ENCODE peak calls at places on chromosomes 5 and 9, in four cellular contexts. J, I, B and V are unnamed samples.

GRCh38 chr5:9439651-9440292 is 106.1 kb downstream of the SEMA5A start:
- DNase-seq in J (no peak), B (no peak), I (no peak), V (no peak)

GRCh38 chr9:113807173-113808061 is 68.7 kb upstream of the ZNF618 start:
- DNase-seq in B (peak; percentile 62), J (no peak), I (no peak), V (no peak)

GRCh38 chr5:112604741-112605390 is 132.8 kb upstream of the APC start:
- DNase-seq in B (no peak), I (no peak), J (no peak), V (no peak)

GRCh38 chr5:961002-961710 is 47.4 kb upstream of the NKD2 start:
- DNase-seq in I (peak; percentile 58), B (peak; percentile 53), J (no peak), V (peak; percentile 93)

GRCh38 chr5:110371725-110372041 is 354.8 kb downstream of the TMEM232 start:
- DNase-seq in J (no peak), B (no peak), I (no peak), V (no peak)

GRCh38 chr9:93493949-93494348 is 40.6 kb upstream of the FAM120AOS start:
- DNase-seq in J (no peak), I (peak; percentile 22), B (no peak), V (no peak)

GRCh38 chr9:124695280-124695890 is 75.7 kb downstream of the NR6A1 start:
- DNase-seq in I (no peak), B (no peak), J (no peak), V (no peak)

GRCh38 chr5:53381-54174 is 38.4 kb upstream of the PLEKHG4B start:
- DNase-seq in I (peak; percentile 82), B (no peak), J (no peak), V (no peak)

GRCh38 chr5:56359429-56359781 is 126.3 kb upstream of the ANKRD55 start:
- DNase-seq in J (no peak), B (no peak), I (no peak), V (no peak)

GRCh38 chr9:129270903-129271431 is 92.9 kb upstream of the IER5L start:
- DNase-seq in J (no peak), B (no peak), I (peak; percentile 31), V (no peak)

GRCh38 chr5:50744761-50745160 is 78.3 kb downstream of the PARP8 start:
- DNase-seq in I (no peak), B (no peak), J (no peak), V (no peak)

GRCh38 chr5:31333475-31333874 is 140.0 kb downstream of the CDH6 start:
- DNase-seq in I (no peak), B (no peak), J (no peak), V (no peak)

GRCh38 chr5:72269411-72269780 is 50.6 kb downstream of the MRPS27 start:
- DNase-seq in I (no peak), J (no peak), B (no peak), V (no peak)

GRCh38 chr5:133950821-133951612 is 17.4 kb downstream of the C5orf15 start:
- DNase-seq in B (no peak), I (no peak), J (no peak), V (no peak)

GRCh38 chr5:16596541-16596940 is 20.3 kb downstream of the RETREG1 start:
- DNase-seq in I (no peak), J (no peak), B (no peak), V (no peak)

GRCh38 chr5:95471922-95472321 is 80.8 kb downstream of the FAM81B start:
- DNase-seq in B (no peak), J (no peak), I (no peak), V (no peak)

GRCh38 chr5:61423487-61424157 is 91.6 kb downstream of the ZSWIM6 start:
- DNase-seq in B (no peak), I (no peak), J (no peak), V (no peak)

GRCh38 chr5:111675540-111675939 is 81.5 kb downstream of the NREP start:
- DNase-seq in I (no peak), J (no peak), B (no peak), V (no peak)

GRCh38 chr5:82599030-82599429 is 320.9 kb upstream of the RPS23 start:
- DNase-seq in J (no peak), I (no peak), B (no peak), V (no peak)

GRCh38 chr5:82599692-82600091 is 321.5 kb upstream of the RPS23 start:
- DNase-seq in B (no peak), I (no peak), J (no peak), V (no peak)

GRCh38 chr5:82601085-82601484 is 322.9 kb upstream of the RPS23 start:
- DNase-seq in I (no peak), B (no peak), J (no peak), V (no peak)

GRCh38 chr5:82603280-82603987 is 325.3 kb upstream of the RPS23 start:
- DNase-seq in I (no peak), J (no peak), B (no peak), V (no peak)

GRCh38 chr5:82601862-82602261 is 323.7 kb upstream of the RPS23 start:
- DNase-seq in B (no peak), I (no peak), J (no peak), V (no peak)
- H3K4me1 ChIP-seq in B (no peaks in the 10 kb centered on the region), I (no peaks in the 10 kb centered on the region), J (no peaks in the 10 kb centered on the region), V (no peaks in the 10 kb centered on the region)

DNA sequence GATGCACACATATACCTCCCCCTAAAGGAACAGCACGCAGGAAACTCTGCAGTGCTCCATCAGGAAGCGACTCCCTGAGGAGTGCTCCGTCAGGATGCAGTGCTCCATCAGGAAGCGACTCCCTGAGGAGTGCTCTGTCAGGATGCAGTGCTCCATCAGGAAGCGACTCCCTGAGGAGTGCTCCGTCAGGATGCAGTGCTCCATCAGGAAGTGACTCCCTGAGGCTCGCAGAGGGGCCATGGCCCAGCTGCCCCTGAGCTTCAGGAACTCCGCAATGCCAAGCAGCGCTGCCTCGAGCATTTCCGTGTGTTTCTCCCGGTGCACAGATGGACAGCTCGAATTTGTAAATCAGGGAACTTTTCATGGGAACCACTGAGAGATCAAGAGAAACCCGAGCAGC is 88.1 kb downstream of the PAX5 start:
- DNase-seq in I (no peak), J (no peak), B (no peak), V (no peak)
- H3K4me1 ChIP-seq in I (no peaks in the 10 kb centered on the region), J (no peaks in the 10 kb centered on the region), B (no peaks in the 10 kb centered on the region), V (no peaks in the 10 kb centered on the region)

GRCh38 chr5:173582198-173583092 is 34.0 kb downstream of the BOD1 start:
- DNase-seq in B (no peak), I (no peak), J (no peak), V (no peak)
- H3K4me1 ChIP-seq in B (no peaks in the 10 kb centered on the region), I (no peaks in the 10 kb centered on the region), J (no peaks in the 10 kb centered on the region), V (peaks cover 18% of the 10 kb centered on the region)

DNA sequence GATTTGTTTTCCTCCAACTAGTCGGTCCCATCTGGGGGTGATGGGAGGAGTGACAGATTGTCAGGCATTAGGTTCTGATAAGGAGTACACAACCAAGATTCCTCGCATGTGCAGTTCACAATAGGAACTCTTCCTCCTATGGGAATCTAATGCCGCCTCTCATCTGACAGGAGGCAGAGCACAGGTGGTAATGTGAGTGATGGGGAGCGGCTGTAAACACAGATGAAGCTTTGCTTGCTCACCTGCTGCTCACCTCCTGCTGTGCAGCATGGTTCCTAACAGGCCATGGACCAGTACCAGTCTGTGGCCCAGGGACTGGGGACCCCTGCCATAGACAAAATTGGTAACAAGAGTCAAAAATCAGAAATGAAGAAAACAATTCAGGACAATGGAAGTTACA is 173.3 kb upstream of the HMHB1 start:
- DNase-seq in B (no peak), I (no peak), J (no peak), V (no peak)
- H3K4me1 ChIP-seq in B (peaks cover 20% of the 10 kb centered on the region), I (no peaks in the 10 kb centered on the region), J (no peaks in the 10 kb centered on the region), V (peaks cover 6% of the 10 kb centered on the region)

GRCh38 chr9:95735701-95736100 is 139.8 kb upstream of the ERCC6L2 start:
- DNase-seq in B (no peak), I (no peak), J (no peak), V (no peak)
- H3K4me1 ChIP-seq in B (no peaks in the 10 kb centered on the region), I (peaks cover 12% of the 10 kb centered on the region), J (peaks cover 4% of the 10 kb centered on the region), V (no peaks in the 10 kb centered on the region)